ENCODE peak calls at places on chromosomes 4 and X, in eight cellular contexts. O is GM18507; P is NCI-H1417; Q is AG08395; U is SIG-M5; K is activated naive CD8-positive, alpha-beta T cell treated with anti-CD3 and anti-CD28 coated beads, Interleukin-2, amount 50 U/mL, for 24 hours; S is left ventricle myocardium superior; W is NCI-H1092 treated with DMSO at 0.1 percent for 48 hours. C is an unnamed sample.
A peak's percentile ranks its signal among the peaks of the same experiment; 100 is the strongest.

GRCh38 chr4:126264839-126265238 is 950.1 kb downstream of the FAT4 start:
- DNase-seq in O (no peak), P (no peak), Q (peak; percentile 50), U (no peak), K (no peak), S (no peak), W (no peak), C (peak; percentile 46)

GRCh38 chrX:111506826-111507225 is 4.6 kb upstream of the SERTM2 start:
- DNase-seq in O (no peak), P (no peak), Q (no peak), U (no peak), K (no peak), S (no peak), W (no peak), C (no peak)

GRCh38 chrX:110037181-110037580 is 34.3 kb downstream of the TMEM164 start:
- DNase-seq in O (no peak), P (no peak), Q (no peak), U (no peak), K (no peak), S (no peak), W (no peak), C (peak; percentile 19)

GRCh38 chr4:147480891-147481576 is at the start of gene EDNRA:
- DNase-seq in O (no peak), P (peak; percentile 55), Q (peak; percentile 63), U (no peak), K (no peak), S (peak; percentile 47), W (no peak), C (peak; percentile 46)

GRCh38 chrX:14598330-14598729 is 69.0 kb downstream of the GLRA2 start:
- DNase-seq in O (no peak), P (no peak), Q (peak; percentile 35), U (no peak), K (no peak), S (no peak), W (no peak), C (no peak)

GRCh38 chr4:8725071-8725841 is 132.7 kb downstream of the CPZ start:
- DNase-seq in O (no peak), P (no peak), Q (no peak), U (no peak), K (no peak), S (no peak), W (no peak), C (no peak)

GRCh38 chr4:25011135-25011866 is 19.4 kb downstream of the LGI2 start:
- DNase-seq in O (no peak), P (peak; percentile 94), Q (no peak), U (no peak), K (no peak), S (no peak), W (no peak), C (no peak)

GRCh38 chr4:646460-646859 is 21.1 kb downstream of the PDE6B start:
- DNase-seq in O (no peak), P (no peak), Q (no peak), U (no peak), K (peak; percentile 27), S (peak; percentile 32), W (no peak), C (no peak)

GRCh38 chr4:155025762-155026457 is 182.5 kb upstream of the NPY2R start:
- DNase-seq in O (no peak), P (no peak), Q (no peak), U (no peak), K (peak; percentile 15), S (peak; percentile 44), W (no peak), C (peak; percentile 20)

GRCh38 chr4:74039065-74039763 is 725 bp upstream of the CXCL3 start:
- DNase-seq in O (no peak), P (peak; percentile 6), Q (peak; percentile 15), U (no peak), K (no peak), S (no peak), W (peak; percentile 8), C (peak; percentile 18)

GRCh38 chr4:126661194-126661593 is 971.6 kb upstream of the INTU start:
- DNase-seq in O (no peak), P (no peak), Q (peak; percentile 2), U (no peak), K (no peak), S (no peak), W (no peak), C (no peak)

GRCh38 chr4:78510681-78511080 is 40.9 kb upstream of the ANXA3 start:
- DNase-seq in O (no peak), P (no peak), Q (no peak), U (no peak), K (no peak), S (no peak), W (no peak), C (no peak)

GRCh38 chr4:100736651-100737450 is 219.0 kb upstream of the EMCN start:
- DNase-seq in O (no peak), P (no peak), Q (peak; percentile 77), U (no peak), K (no peak), S (no peak), W (no peak), C (peak; percentile 93)

GRCh38 chr4:100095729-100096595 is 94.3 kb downstream of the DDIT4L start:
- DNase-seq in O (peak; percentile 12), P (peak; percentile 52), Q (peak; percentile 73), U (no peak), K (peak; percentile 72), S (peak; percentile 65), W (peak; percentile 53), C (peak; percentile 67)

GRCh38 chrX:108537005-108537404 is 97.4 kb downstream of the COL4A5 start:
- DNase-seq in O (no peak), P (peak; percentile 23), Q (peak; percentile 33), U (no peak), K (no peak), S (no peak), W (peak; percentile 58), C (peak; percentile 14)

GRCh38 chr4:59553739-59554126 is 1646.4 kb upstream of the ADGRL3 start:
- DNase-seq in O (no peak), P (no peak), Q (peak; percentile 51), U (no peak), K (no peak), S (no peak), W (no peak), C (peak; percentile 50)

GRCh38 chrX:85516131-85516530 is 136.7 kb upstream of the POF1B start:
- DNase-seq in O (no peak), P (no peak), Q (no peak), U (no peak), K (no peak), S (no peak), W (no peak), C (no peak)

GRCh38 chr4:3335982-3336381 is 43.2 kb downstream of the RGS12 start:
- DNase-seq in O (no peak), P (no peak), Q (no peak), U (no peak), K (no peak), S (no peak), W (no peak), C (no peak)

GRCh38 chr4:56698329-56698728 is 17.2 kb upstream of the HOPX start:
- DNase-seq in O (no peak), P (no peak), Q (peak; percentile 11), U (no peak), K (no peak), S (no peak), W (no peak), C (no peak)

C was measured in HT1080.